ENCODE peak calls at places on chromosomes 12 and 14, in eight cellular contexts. N is HL-60, P is colonic mucosa, R is AG04450, J is endothelial cell, E is HCT116, T is foreskin fibroblast, S is astrocyte. M is an unnamed sample.

GRCh38 chr12:82857276-82857675 is 170.6 kb downstream of the TMTC2 start:
- DNase-seq in N (no peak), P (no peak), R (no peak), J (no peak), E (no peak), T (no peak), S (no peak), M (no peak)

GRCh38 chr12:24821691-24822090 is 127.2 kb downstream of the BCAT1 start:
- DNase-seq in N (no peak), P (no peak), R (no peak), J (no peak), E (no peak), T (peak; percentile 27), S (peak; percentile 84), M (no peak)

GRCh38 chr14:90556050-90556477 is 159.2 kb downstream of the CALM1 start:
- DNase-seq in N (no peak), P (peak; percentile 23), R (no peak), J (peak; percentile 24), E (no peak), T (peak; percentile 32), S (peak; percentile 11), M (no peak)

GRCh38 chr12:107492393-107493134 is 193.0 kb upstream of the PWP1 start:
- DNase-seq in N (no peak), P (peak; percentile 61), R (no peak), J (no peak), E (no peak), T (no peak), S (no peak), M (no peak)

GRCh38 chr12:112170971-112171596 is 45.7 kb downstream of the TRAFD1 start:
- DNase-seq in N (no peak), P (no peak), R (no peak), J (no peak), E (no peak), T (no peak), S (no peak), M (no peak)

GRCh38 chr14:102591372-102591943 is 991 bp upstream of the RCOR1 start:
- DNase-seq in N (no peak), P (peak; percentile 54), R (no peak), J (peak; percentile 43), E (no peak), T (peak; percentile 57), S (no peak), M (no peak)

GRCh38 chr14:89184952-89185351 is 232.1 kb downstream of the FOXN3 start:
- DNase-seq in N (no peak), P (no peak), R (no peak), J (no peak), E (no peak), T (no peak), S (no peak), M (no peak)

GRCh38 chr12:50925342-50925651 is 27.0 kb upstream of the HIGD1C start:
- DNase-seq in N (no peak), P (peak; percentile 45), R (no peak), J (no peak), E (no peak), T (peak; percentile 16), S (no peak), M (no peak)

GRCh38 chr12:46357438-46358324 is 14.9 kb downstream of the SLC38A2 start:
- DNase-seq in N (no peak), P (no peak), R (peak; percentile 71), J (no peak), E (peak; percentile 84), T (peak; percentile 88), S (peak; percentile 67), M (peak; percentile 81)

GRCh38 chr12:101230547-101230946 is 20.5 kb upstream of the SLC5A8 start:
- DNase-seq in N (no peak), P (no peak), R (peak; percentile 10), J (no peak), E (no peak), T (peak; percentile 82), S (peak; percentile 72), M (peak; percentile 7)

GRCh38 chr12:92146865-92147264 is 1.2 kb upstream of the BTG1 start:
- DNase-seq in N (no peak), P (no peak), R (no peak), J (no peak), E (no peak), T (peak; percentile 46), S (no peak), M (no peak)

GRCh38 chr14:50947446-50947845 is 3.2 kb upstream of the PYGL start:
- DNase-seq in N (no peak), P (no peak), R (no peak), J (no peak), E (no peak), T (peak; percentile 64), S (no peak), M (no peak)

GRCh38 chr14:20848955-20849570 is 42.1 kb upstream of the RNASE3 start:
- DNase-seq in N (no peak), P (no peak), R (no peak), J (no peak), E (no peak), T (no peak), S (no peak), M (no peak)

GRCh38 chr12:82774666-82775065 is 88.0 kb downstream of the TMTC2 start:
- DNase-seq in N (no peak), P (no peak), R (no peak), J (no peak), E (no peak), T (no peak), S (no peak), M (no peak)

GRCh38 chr14:96095581-96096476 is 56.7 kb downstream of the C14orf132 start:
- DNase-seq in N (no peak), P (peak; percentile 40), R (peak; percentile 91), J (no peak), E (no peak), T (peak; percentile 94), S (peak; percentile 64), M (peak; percentile 69)

GRCh38 chr12:65232490-65233077 is 45.9 kb upstream of the MSRB3 start:
- DNase-seq in N (no peak), P (no peak), R (no peak), J (no peak), E (no peak), T (peak; percentile 44), S (peak; percentile 15), M (no peak)
- TF ChIP-seq CTCF in N (no peak), P (no peak), R (peak; percentile 52), J (peak; percentile 79), E (peak; percentile 52), T (peak; percentile 4), S (peak; percentile 28), M (peak; percentile 36)

GRCh38 chr12:52224154-52224553 is 8.9 kb upstream of the KRT7 start:
- DNase-seq in N (no peak), P (no peak), R (no peak), J (no peak), E (no peak), T (peak; percentile 76), S (no peak), M (no peak)

GRCh38 chr12:52222692-52223091 is 10.4 kb upstream of the KRT7 start:
- DNase-seq in N (no peak), P (no peak), R (no peak), J (no peak), E (no peak), T (no peak), S (no peak), M (no peak)

GRCh38 chr12:52223411-52224039 is 9.5 kb upstream of the KRT7 start:
- DNase-seq in N (no peak), P (no peak), R (no peak), J (no peak), E (no peak), T (peak; percentile 68), S (no peak), M (no peak)

GRCh38 chr12:52220456-52220855 is 12.6 kb upstream of the KRT7 start:
- DNase-seq in N (no peak), P (no peak), R (no peak), J (no peak), E (no peak), T (no peak), S (no peak), M (no peak)

GRCh38 chr12:52221912-52222457 is 11.1 kb upstream of the KRT7 start:
- DNase-seq in N (peak; percentile 61), P (peak; percentile 81), R (no peak), J (peak; percentile 81), E (peak; percentile 67), T (peak; percentile 70), S (no peak), M (no peak)
- TF ChIP-seq CTCF in N (peak; percentile 58), P (peak; percentile 61), R (peak; percentile 48), J (peak; percentile 79), E (peak; percentile 86), T (peak; percentile 57), S (peak; percentile 50), M (peak; percentile 55)

DNA sequence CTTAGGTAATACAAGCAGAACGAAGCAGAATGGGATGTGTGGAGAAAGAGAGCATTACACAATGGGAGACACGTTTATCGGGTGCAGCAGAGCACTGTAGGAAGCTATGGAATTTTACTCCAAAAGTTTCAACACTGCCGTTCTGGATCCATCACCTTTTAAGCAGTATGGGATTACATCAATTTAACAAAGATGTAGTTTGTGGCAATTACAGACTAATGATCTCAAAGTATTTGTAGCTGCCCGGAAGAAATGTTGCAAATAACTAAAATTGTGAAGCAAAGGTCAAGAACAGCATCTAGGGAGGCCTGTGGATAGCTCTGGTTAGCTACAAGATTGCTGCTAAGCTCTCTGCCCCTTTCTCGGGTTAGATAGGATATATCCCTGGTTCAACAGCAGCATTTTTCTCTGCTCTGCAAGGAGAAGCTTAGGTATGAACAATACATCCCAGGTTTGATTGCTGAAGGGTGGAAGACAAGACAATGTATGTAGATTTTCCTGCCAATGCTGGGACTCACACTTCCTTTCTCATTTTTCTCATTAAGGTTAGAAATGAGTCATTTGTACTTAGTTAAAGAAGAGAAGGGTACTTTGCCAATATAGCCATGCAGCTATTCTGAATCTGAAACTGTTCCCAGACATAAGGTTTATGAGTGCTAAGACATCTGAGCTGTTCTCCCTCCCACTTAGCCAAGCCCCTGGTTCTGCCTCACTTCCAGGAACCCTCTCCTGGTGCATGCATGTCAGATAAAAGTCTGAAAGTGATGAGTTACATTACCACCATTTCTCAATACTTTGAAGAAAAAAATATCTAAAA is 75.0 kb upstream of the HIF1A start:
- DNase-seq in N (no peak), P (no peak), R (peak; percentile 57), J (no peak), E (no peak), T (peak; percentile 94), S (peak; percentile 96), M (peak; percentile 87)
- TF ChIP-seq CTCF in N (no peak), P (no peak), R (no peak), J (no peak), E (no peak), T (no peak), S (no peak), M (no peak)

GRCh38 chr12:124725612-124726237 is 137.9 kb downstream of the SCARB1 start:
- DNase-seq in N (no peak), P (no peak), R (no peak), J (no peak), E (no peak), T (no peak), S (no peak), M (no peak)

GRCh38 chr12:124730455-124730932 is 133.2 kb downstream of the SCARB1 start:
- DNase-seq in N (no peak), P (no peak), R (peak; percentile 79), J (no peak), E (no peak), T (peak; percentile 58), S (peak; percentile 64), M (no peak)

GRCh38 chr12:124725099-124725498 is 138.6 kb downstream of the SCARB1 start:
- DNase-seq in N (no peak), P (no peak), R (no peak), J (no peak), E (no peak), T (no peak), S (no peak), M (no peak)

GRCh38 chr12:124727244-124727673 is 136.4 kb downstream of the SCARB1 start:
- DNase-seq in N (peak; percentile 98), P (peak; percentile 44), R (no peak), J (no peak), E (peak; percentile 83), T (peak; percentile 88), S (peak; percentile 56), M (no peak)

GRCh38 chr12:124727922-124728321 is 135.7 kb downstream of the SCARB1 start:
- DNase-seq in N (no peak), P (no peak), R (no peak), J (no peak), E (peak; percentile 52), T (no peak), S (no peak), M (no peak)
- TF ChIP-seq CTCF in N (no peak), P (no peak), R (no peak), J (no peak), E (peak; percentile 22), T (no peak), S (no peak), M (no peak)